ENCODE peak calls at places on chromosomes 1 and 21, in four cellular contexts. J, T, L and W are unnamed samples. For H3K4me1, the result is how much of the 10 kb centered on the place peaks cover.

GRCh38 chr1:1298861-1299685 is 8.7 kb downstream of the ACAP3 start:
- DNase-seq in T (no peak), J (no peak), L (no peak), W (no peak)

GRCh38 chr1:197911857-197912696 is 5.1 kb upstream of the LHX9 start:
- DNase-seq in T (no peak), J (no peak), L (no peak), W (no peak)

GRCh38 chr1:41340655-41341364 is 20.4 kb upstream of the FOXO6 start:
- DNase-seq in T (no peak), L (no peak), J (no peak), W (no peak)

GRCh38 chr1:201324821-201325677 is 41.7 kb downstream of the PKP1 start:
- DNase-seq in T (no peak), L (no peak), J (no peak), W (no peak)

GRCh38 chr1:163747261-163747660 is 425.5 kb downstream of the NUF2 start:
- DNase-seq in T (no peak), J (no peak), L (no peak), W (peak)

GRCh38 chr1:210251680-210252490 is 19.3 kb downstream of the SERTAD4 start:
- DNase-seq in T (no peak), L (peak), J (no peak), W (no peak)

GRCh38 chr1:94805912-94806311 is 14.2 kb upstream of the SLC44A3 start:
- DNase-seq in J (peak), L (peak), T (peak), W (peak)

GRCh38 chr1:28642056-28642846 is 616 bp downstream of the TAF12 start:
- DNase-seq in J (peak), L (no peak), T (no peak), W (peak)

GRCh38 chr1:3064901-3065300 is 4.1 kb upstream of the PRDM16 start:
- DNase-seq in T (no peak), J (no peak), L (no peak), W (no peak)

GRCh38 chr21:28811860-28812259 is 180.8 kb downstream of the LTN1 start:
- DNase-seq in J (no peak), L (no peak), T (no peak), W (no peak)

GRCh38 chr1:31227891-31228290 is 11.8 kb downstream of the NKAIN1 start:
- DNase-seq in T (no peak), J (no peak), L (no peak), W (peak)

GRCh38 chr1:68120136-68120791 is 69.8 kb upstream of the DIRAS3 start:
- DNase-seq in T (peak), J (peak), L (no peak), W (peak)

GRCh38 chr1:23720256-23720995 is 22.8 kb upstream of the ELOA start:
- DNase-seq in J (peak), L (no peak), T (no peak), W (no peak)

GRCh38 chr1:44072204-44072603 is 40.9 kb upstream of the SLC6A9 start:
- DNase-seq in J (peak), L (no peak), T (peak), W (peak)

GRCh38 chr1:44077421-44077820 is 41.2 kb upstream of the KLF17 start:
- DNase-seq in T (no peak), L (no peak), J (peak), W (no peak)

GRCh38 chr1:44076093-44076492 is 42.5 kb upstream of the KLF17 start:
- DNase-seq in J (no peak), L (no peak), T (no peak), W (no peak)

GRCh38 chr1:44073528-44073927 is 42.3 kb upstream of the SLC6A9 start:
- DNase-seq in T (no peak), L (no peak), J (no peak), W (no peak)

DNA sequence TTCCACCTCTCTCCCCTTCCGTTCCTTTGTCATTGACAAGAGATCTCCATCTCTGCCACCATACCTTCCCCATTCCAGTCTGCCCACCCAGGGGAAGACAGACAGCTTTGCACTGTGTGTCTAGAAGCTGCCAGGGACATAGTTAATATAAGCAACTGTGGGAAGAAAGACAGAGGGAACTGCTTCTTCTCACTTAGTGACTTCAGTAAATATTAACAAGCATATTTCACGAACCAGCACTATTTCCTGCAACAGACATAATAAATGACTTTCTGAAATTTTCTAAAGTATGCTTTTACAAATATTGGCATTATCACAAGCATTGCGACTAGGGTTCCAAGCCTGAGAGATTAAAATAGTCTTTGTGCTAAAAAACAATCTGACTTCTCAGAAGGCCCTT is 43.2 kb upstream of the SLC6A9 start:
- DNase-seq in J (no peak), L (no peak), T (no peak), W (no peak)
- H3K4me1 ChIP-seq in J (under half), L (under half), T (under half), W (under half)

GRCh38 chr1:58754683-58755467 is 29.0 kb downstream of the JUN start:
- DNase-seq in J (no peak), L (no peak), T (no peak), W (no peak)
- H3K27ac ChIP-seq in J (peak), L (no peak), T (peak), W (peak)

DNA sequence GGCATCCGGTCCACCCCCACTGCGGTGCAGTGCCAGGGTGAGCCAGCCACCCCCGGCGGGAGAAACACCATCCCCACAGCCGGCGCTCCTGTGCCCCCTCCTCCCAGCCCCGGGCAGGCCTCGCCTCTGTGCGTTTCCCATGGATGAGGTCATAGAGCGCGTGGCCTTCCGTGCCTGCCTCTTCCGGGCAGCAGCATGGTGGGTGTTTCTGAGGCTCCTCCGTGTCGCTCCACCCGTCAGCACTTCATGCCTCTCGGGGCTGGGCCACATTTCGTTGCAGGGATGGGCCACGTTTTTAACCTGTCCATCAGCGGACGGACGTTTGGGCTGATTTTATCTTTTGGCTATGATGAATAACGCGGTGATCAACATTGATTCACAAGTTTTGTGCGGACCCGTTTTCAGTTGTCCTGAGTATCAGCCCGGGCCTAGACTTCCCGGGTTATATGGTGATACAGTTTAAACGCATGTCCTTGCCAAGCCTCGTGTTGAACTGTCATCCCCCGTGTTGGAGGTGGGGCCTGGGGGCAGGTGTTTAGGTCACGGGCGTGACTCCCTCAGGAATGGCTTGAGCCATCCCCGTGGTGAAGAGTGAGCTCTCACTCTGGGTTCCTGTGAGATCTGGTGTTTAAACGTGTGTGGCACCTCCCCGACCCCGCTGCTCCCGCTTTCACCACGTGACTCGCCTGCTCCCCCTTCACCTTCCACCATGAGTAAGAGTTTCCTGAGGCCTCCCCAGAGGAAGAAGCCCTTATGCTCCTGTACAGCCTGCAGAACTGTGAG is 64.8 kb downstream of the SLX9 start:
- DNase-seq in J (peak), T (no peak), L (peak), W (peak)
- H3K4me1 ChIP-seq in J (under half), T (under half), L (under half), W (under half)

GRCh38 chr1:43294761-43295160 is 6.0 kb upstream of the TIE1 start:
- DNase-seq in J (no peak), L (no peak), T (no peak), W (no peak)
- H3K27ac ChIP-seq in J (no peak), L (no peak), T (no peak), W (no peak)

GRCh38 chr1:248853668-248854375 is 5.1 kb downstream of the ZNF692 start:
- DNase-seq in L (no peak), T (no peak), J (no peak), W (no peak)
- H3K4me1 ChIP-seq in L (under half), T (under half), J (under half), W (under half)

GRCh38 chr1:203316626-203317093 is 11.3 kb downstream of the BTG2 start:
- DNase-seq in T (no peak), J (peak), L (peak), W (peak)
- H3K27ac ChIP-seq in T (no peak), J (no peak), L (peak), W (no peak)